ENCODE peak calls at places on chromosomes 16 and 17, in nine cellular contexts. L, H, N, K, Q, U, A, D and Y are unnamed samples.

GRCh38 chr16:27367463-27368357 is 34.3 kb upstream of the IL21R start:
- DNase-seq in D (peak; percentile 79), L (peak; percentile 82), K (peak; percentile 78), A (peak; percentile 82), H (peak; percentile 63), N (peak; percentile 72), U (peak; percentile 83), Q (peak; percentile 84), Y (no peak)

GRCh38 chr17:83173997-83174858 is 94.8 kb downstream of the METRNL start:
- DNase-seq in N (no peak), D (no peak), U (no peak), K (peak; percentile 28), H (peak; percentile 21), Q (peak; percentile 69), L (no peak), A (peak; percentile 55), Y (no peak)

GRCh38 chr17:61457226-61457983 is 5.2 kb downstream of the TBX4 start:
- DNase-seq in L (no peak), H (no peak), D (no peak), K (no peak), U (no peak), A (no peak), N (no peak), Q (no peak), Y (no peak)

GRCh38 chr17:35167666-35168065 is 20.0 kb downstream of the UNC45B start:
- DNase-seq in L (no peak), A (no peak), H (peak; percentile 62), Q (no peak), K (no peak), N (no peak), D (no peak), U (no peak), Y (no peak)

GRCh38 chr17:81931189-81931556 is 3.6 kb upstream of the MAFG start:
- DNase-seq in D (no peak), U (no peak), K (no peak), L (no peak), N (no peak), H (no peak), Q (no peak), A (no peak), Y (no peak)

GRCh38 chr17:51946311-51946710 is 212.2 kb downstream of the CA10 start:
- DNase-seq in A (no peak), D (no peak), L (no peak), N (no peak), Q (no peak), K (no peak), U (no peak), H (no peak), Y (no peak)

GRCh38 chr17:75487351-75488070 is 27.8 kb downstream of the CASKIN2 start:
- DNase-seq in A (peak; percentile 52), L (no peak), U (peak; percentile 56), D (peak; percentile 63), H (no peak), N (no peak), K (no peak), Q (peak; percentile 52), Y (no peak)

GRCh38 chr17:80035937-80036714 is at the start of gene CCDC40:
- DNase-seq in N (peak; percentile 85), Q (peak; percentile 68), H (peak; percentile 59), L (peak; percentile 85), U (peak; percentile 80), D (peak; percentile 88), K (peak; percentile 84), A (peak; percentile 80), Y (no peak)

GRCh38 chr17:32192379-32192778 is 50.1 kb downstream of the RHOT1 start:
- DNase-seq in A (peak; percentile 8), U (no peak), N (no peak), H (peak; percentile 73), L (no peak), K (no peak), Q (no peak), D (no peak), Y (no peak)

GRCh38 chr17:32189343-32189742 is 47.0 kb downstream of the RHOT1 start:
- DNase-seq in Q (no peak), D (no peak), H (no peak), K (no peak), N (no peak), A (no peak), U (no peak), L (no peak), Y (no peak)

GRCh38 chr17:32187276-32187675 is 45.0 kb downstream of the RHOT1 start:
- DNase-seq in Q (no peak), L (no peak), U (no peak), K (no peak), N (no peak), H (peak; percentile 47), A (no peak), D (no peak), Y (no peak)

GRCh38 chr17:32185875-32186274 is 43.6 kb downstream of the RHOT1 start:
- DNase-seq in H (peak; percentile 55), L (no peak), D (no peak), A (no peak), K (no peak), U (no peak), Q (no peak), N (no peak), Y (no peak)

GRCh38 chr17:32191306-32191705 is 49.0 kb downstream of the RHOT1 start:
- DNase-seq in A (peak; percentile 12), K (no peak), D (no peak), H (peak; percentile 68), L (no peak), U (no peak), N (no peak), Q (no peak), Y (no peak)
- H3K36me3 ChIP-seq in A (peaks cover 20% of the 10 kb centered on the region), K (peaks cover 11% of the 10 kb centered on the region), D (peaks cover 35% of the 10 kb centered on the region), H (peaks cover 9% of the 10 kb centered on the region), L (peaks cover 95% of the 10 kb centered on the region), U (peaks cover 60% of the 10 kb centered on the region), N (no peaks in the 10 kb centered on the region), Q (no peaks in the 10 kb centered on the region), Y (no peaks in the 10 kb centered on the region)

DNA sequence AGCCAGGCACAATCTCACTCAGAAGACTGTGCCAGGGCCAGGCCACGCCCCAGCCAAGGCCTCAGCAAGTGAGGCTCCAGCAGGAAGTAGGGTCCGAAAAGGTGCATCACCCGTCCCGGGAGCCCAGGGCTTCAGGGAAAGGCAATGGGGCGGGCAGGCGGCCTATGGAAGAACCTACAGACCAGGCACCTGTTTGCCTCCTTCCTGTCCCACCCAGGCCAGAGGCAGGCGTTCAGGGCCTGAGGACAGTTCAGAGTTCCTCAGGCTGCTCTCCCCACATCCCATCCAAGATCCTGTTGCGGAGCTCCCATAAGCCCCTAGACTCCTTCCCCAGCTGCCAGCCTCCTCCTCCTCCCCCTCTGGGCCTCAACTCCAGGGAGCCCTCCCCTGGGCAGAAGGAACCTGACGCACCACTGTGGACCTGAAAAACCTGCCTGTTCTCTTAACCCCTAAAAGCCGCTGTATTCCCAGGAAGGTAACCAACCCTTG is 2.3 kb downstream of the CLUH start:
- DNase-seq in N (no peak), U (no peak), A (no peak), D (peak; percentile 85), Q (peak; percentile 63), K (peak; percentile 69), L (no peak), H (no peak), Y (no peak)
- TF ChIP-seq CTCF in N (no peak), U (no peak), A (no peak), D (no peak), Q (no peak), K (no peak), L (no peak), H (no peak), Y (no peak)

DNA sequence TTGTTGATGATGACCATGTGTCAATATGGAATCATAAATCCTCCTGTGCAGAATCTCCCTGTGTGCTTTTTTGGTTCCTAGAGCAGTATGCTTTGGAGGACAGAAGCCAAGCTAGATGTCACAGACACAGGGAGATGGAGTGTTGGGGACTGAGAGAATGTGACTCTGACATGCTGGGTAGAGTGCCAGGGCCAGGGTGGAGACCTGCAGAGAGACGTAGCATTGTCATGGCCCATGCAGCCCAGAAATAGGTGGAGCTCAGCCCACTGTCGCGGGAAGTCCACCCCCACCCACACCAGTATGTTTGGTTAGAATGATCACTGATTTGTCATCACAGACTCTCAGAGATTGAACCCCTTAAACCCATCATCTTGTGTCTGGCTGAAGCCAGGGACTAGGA is 39.2 kb upstream of the ADCY7 start:
- DNase-seq in H (no peak), K (no peak), Q (no peak), D (no peak), A (no peak), L (peak; percentile 30), U (no peak), N (no peak), Y (no peak)
- H3K36me3 ChIP-seq in H (peaks cover 14% of the 10 kb centered on the region), K (peaks cover 9% of the 10 kb centered on the region), Q (peaks cover 3% of the 10 kb centered on the region), D (peaks cover 59% of the 10 kb centered on the region), A (peaks cover 23% of the 10 kb centered on the region), L (peaks cover 97% of the 10 kb centered on the region), U (peaks cover 68% of the 10 kb centered on the region), N (no peaks in the 10 kb centered on the region), Y (peaks cover 2% of the 10 kb centered on the region)

GRCh38 chr17:39916918-39917317 is 1.5 kb downstream of the GSDMB start:
- DNase-seq in A (peak; percentile 15), K (no peak), L (no peak), Q (no peak), N (no peak), H (peak; percentile 26), U (no peak), D (no peak), Y (no peak)
- TF ChIP-seq CTCF in A (peak; percentile 21), K (no peak), L (no peak), Q (no peak), N (no peak), H (peak; percentile 26), U (no peak), D (no peak), Y (peak; percentile 7)

GRCh38 chr16:87706278-87707000 is 59.3 kb downstream of the KLHDC4 start:
- DNase-seq in U (no peak), Q (no peak), D (no peak), H (no peak), L (no peak), A (no peak), N (no peak), K (no peak), Y (no peak)

GRCh38 chr16:87705780-87706277 is 60.0 kb downstream of the KLHDC4 start:
- DNase-seq in L (no peak), Q (no peak), H (no peak), K (peak; percentile 54), U (no peak), D (no peak), A (no peak), N (no peak), Y (no peak)

GRCh38 chr16:87708181-87708580 is 57.6 kb downstream of the KLHDC4 start:
- DNase-seq in U (no peak), H (no peak), A (no peak), L (no peak), D (no peak), K (no peak), Q (no peak), N (no peak), Y (no peak)

GRCh38 chr16:87707714-87708113 is 58.1 kb downstream of the KLHDC4 start:
- DNase-seq in H (no peak), Q (no peak), L (no peak), D (no peak), A (no peak), N (no peak), K (no peak), U (no peak), Y (no peak)

DNA sequence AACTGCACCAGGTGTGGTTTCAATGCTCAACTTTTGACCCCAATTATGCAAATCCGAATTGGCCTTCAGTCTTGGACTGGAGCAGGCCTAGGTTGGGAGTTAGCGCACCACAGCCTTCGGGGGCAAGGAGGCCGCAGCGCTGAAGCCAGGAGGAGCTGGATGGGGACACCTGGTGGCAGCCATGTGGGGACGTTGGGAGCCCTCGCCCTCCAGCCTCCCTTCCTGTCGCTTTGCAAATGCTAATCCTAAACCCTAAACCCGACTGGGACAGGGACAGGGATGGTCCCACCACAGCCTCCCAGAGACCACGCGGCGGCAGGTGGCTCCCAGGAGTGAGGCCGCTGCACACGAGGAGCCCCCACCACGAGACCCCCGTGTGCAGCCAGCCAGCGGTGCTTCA is 58.7 kb downstream of the KLHDC4 start:
- DNase-seq in L (no peak), A (no peak), D (no peak), H (no peak), Q (no peak), K (no peak), U (no peak), N (no peak), Y (no peak)
- H3K36me3 ChIP-seq in L (peaks cover 42% of the 10 kb centered on the region), A (peaks cover 3% of the 10 kb centered on the region), D (peaks cover 24% of the 10 kb centered on the region), H (peaks cover 20% of the 10 kb centered on the region), Q (peaks cover 41% of the 10 kb centered on the region), K (peaks cover 7% of the 10 kb centered on the region), U (peaks cover 95% of the 10 kb centered on the region), N (no peaks in the 10 kb centered on the region), Y (no peaks in the 10 kb centered on the region)